ENCODE peak calls at places on chromosome 21, in nine cellular contexts. One of them, this sample, is unnamed.
A peak's percentile ranks its signal among the peaks of the same experiment; 100 is the strongest.

GRCh38 chr21:44614161-44614631 is 2.3 kb downstream of the KRTAP10-8 start:
- DNase-seq in fibroblast of lung: no peak
- DNase-seq in choroid plexus epithelial cell: no peak
- DNase-seq in A549: no peak
- DNase-seq in activated gamma-delta T cell treated with anti-CD3 and anti-CD28 coated beads, Interleukin-2, amount 50 U/mL, for 16 hours: no peak
- DNase-seq in IMR-90: no peak
- DNase-seq in stimulated activated CD4-positive, alpha-beta T cell treated with anti-CD3 and anti-CD28 coated beads, Interleukin-12 subunit alpha, Interleukin-12 subunit beta, amount 100 ng/mL, for 4 hours: no peak
- DNase-seq in M059J: no peak
- DNase-seq in T-helper 2 cell: no peak
- DNase-seq in this sample: no peak

GRCh38 chr21:19541612-19542011 is 1138.0 kb upstream of the TMPRSS15 start:
- DNase-seq in fibroblast of lung: no peak
- DNase-seq in choroid plexus epithelial cell: no peak
- DNase-seq in A549: no peak
- DNase-seq in activated gamma-delta T cell treated with anti-CD3 and anti-CD28 coated beads, Interleukin-2, amount 50 U/mL, for 16 hours: no peak
- DNase-seq in IMR-90: no peak
- DNase-seq in stimulated activated CD4-positive, alpha-beta T cell treated with anti-CD3 and anti-CD28 coated beads, Interleukin-12 subunit alpha, Interleukin-12 subunit beta, amount 100 ng/mL, for 4 hours: no peak
- DNase-seq in M059J: no peak
- DNase-seq in T-helper 2 cell: no peak
- DNase-seq in this sample: no peak

GRCh38 chr21:30718239-30718909 is at the start of gene KRTAP21-3:
- DNase-seq in fibroblast of lung: no peak
- DNase-seq in choroid plexus epithelial cell: peak; percentile 37
- DNase-seq in A549: no peak
- DNase-seq in activated gamma-delta T cell treated with anti-CD3 and anti-CD28 coated beads, Interleukin-2, amount 50 U/mL, for 16 hours: no peak
- DNase-seq in IMR-90: no peak
- DNase-seq in stimulated activated CD4-positive, alpha-beta T cell treated with anti-CD3 and anti-CD28 coated beads, Interleukin-12 subunit alpha, Interleukin-12 subunit beta, amount 100 ng/mL, for 4 hours: no peak
- DNase-seq in M059J: peak; percentile 65
- DNase-seq in T-helper 2 cell: no peak
- DNase-seq in this sample: no peak

GRCh38 chr21:24045775-24046215 is 1561.5 kb downstream of the MRPL39 start:
- DNase-seq in fibroblast of lung: peak; percentile 98
- DNase-seq in choroid plexus epithelial cell: peak; percentile 78
- DNase-seq in A549: no peak
- DNase-seq in activated gamma-delta T cell treated with anti-CD3 and anti-CD28 coated beads, Interleukin-2, amount 50 U/mL, for 16 hours: no peak
- DNase-seq in IMR-90: peak; percentile 99
- DNase-seq in stimulated activated CD4-positive, alpha-beta T cell treated with anti-CD3 and anti-CD28 coated beads, Interleukin-12 subunit alpha, Interleukin-12 subunit beta, amount 100 ng/mL, for 4 hours: no peak
- DNase-seq in M059J: peak; percentile 26
- DNase-seq in T-helper 2 cell: no peak
- DNase-seq in this sample: no peak

GRCh38 chr21:41966872-41967621 is 13.2 kb upstream of the C2CD2 start:
- DNase-seq in fibroblast of lung: no peak
- DNase-seq in choroid plexus epithelial cell: no peak
- DNase-seq in A549: no peak
- DNase-seq in activated gamma-delta T cell treated with anti-CD3 and anti-CD28 coated beads, Interleukin-2, amount 50 U/mL, for 16 hours: no peak
- DNase-seq in IMR-90: no peak
- DNase-seq in stimulated activated CD4-positive, alpha-beta T cell treated with anti-CD3 and anti-CD28 coated beads, Interleukin-12 subunit alpha, Interleukin-12 subunit beta, amount 100 ng/mL, for 4 hours: no peak
- DNase-seq in M059J: no peak
- DNase-seq in T-helper 2 cell: no peak
- DNase-seq in this sample: no peak

GRCh38 chr21:42120056-42120903 is 49.2 kb downstream of the UMODL1 start:
- DNase-seq in fibroblast of lung: no peak
- DNase-seq in choroid plexus epithelial cell: no peak
- DNase-seq in A549: no peak
- DNase-seq in activated gamma-delta T cell treated with anti-CD3 and anti-CD28 coated beads, Interleukin-2, amount 50 U/mL, for 16 hours: no peak
- DNase-seq in IMR-90: no peak
- DNase-seq in stimulated activated CD4-positive, alpha-beta T cell treated with anti-CD3 and anti-CD28 coated beads, Interleukin-12 subunit alpha, Interleukin-12 subunit beta, amount 100 ng/mL, for 4 hours: no peak
- DNase-seq in M059J: peak; percentile 35
- DNase-seq in T-helper 2 cell: no peak
- DNase-seq in this sample: no peak

GRCh38 chr21:45535341-45536081 is 6.7 kb downstream of the SLC19A1 start:
- DNase-seq in fibroblast of lung: no peak
- DNase-seq in choroid plexus epithelial cell: no peak
- DNase-seq in A549: no peak
- DNase-seq in activated gamma-delta T cell treated with anti-CD3 and anti-CD28 coated beads, Interleukin-2, amount 50 U/mL, for 16 hours: no peak
- DNase-seq in IMR-90: no peak
- DNase-seq in stimulated activated CD4-positive, alpha-beta T cell treated with anti-CD3 and anti-CD28 coated beads, Interleukin-12 subunit alpha, Interleukin-12 subunit beta, amount 100 ng/mL, for 4 hours: no peak
- DNase-seq in M059J: no peak
- DNase-seq in T-helper 2 cell: no peak
- DNase-seq in this sample: no peak

GRCh38 chr21:27085387-27085786 is 118.5 kb upstream of the ADAMTS5 start:
- DNase-seq in fibroblast of lung: no peak
- DNase-seq in choroid plexus epithelial cell: no peak
- DNase-seq in A549: no peak
- DNase-seq in activated gamma-delta T cell treated with anti-CD3 and anti-CD28 coated beads, Interleukin-2, amount 50 U/mL, for 16 hours: no peak
- DNase-seq in IMR-90: no peak
- DNase-seq in stimulated activated CD4-positive, alpha-beta T cell treated with anti-CD3 and anti-CD28 coated beads, Interleukin-12 subunit alpha, Interleukin-12 subunit beta, amount 100 ng/mL, for 4 hours: no peak
- DNase-seq in M059J: no peak
- DNase-seq in T-helper 2 cell: no peak
- DNase-seq in this sample: no peak

GRCh38 chr21:31180256-31181088 is 142.2 kb upstream of the KRTAP19-8 start:
- DNase-seq in fibroblast of lung: peak; percentile 71
- DNase-seq in choroid plexus epithelial cell: peak; percentile 79
- DNase-seq in A549: peak; percentile 9
- DNase-seq in activated gamma-delta T cell treated with anti-CD3 and anti-CD28 coated beads, Interleukin-2, amount 50 U/mL, for 16 hours: no peak
- DNase-seq in IMR-90: peak; percentile 54
- DNase-seq in stimulated activated CD4-positive, alpha-beta T cell treated with anti-CD3 and anti-CD28 coated beads, Interleukin-12 subunit alpha, Interleukin-12 subunit beta, amount 100 ng/mL, for 4 hours: no peak
- DNase-seq in M059J: peak; percentile 44
- DNase-seq in T-helper 2 cell: no peak
- DNase-seq in this sample: no peak

GRCh38 chr21:44697811-44698734 is 1.1 kb downstream of the KRTAP10-12 start:
- DNase-seq in fibroblast of lung: no peak
- DNase-seq in choroid plexus epithelial cell: peak; percentile 9
- DNase-seq in A549: no peak
- DNase-seq in activated gamma-delta T cell treated with anti-CD3 and anti-CD28 coated beads, Interleukin-2, amount 50 U/mL, for 16 hours: no peak
- DNase-seq in IMR-90: no peak
- DNase-seq in stimulated activated CD4-positive, alpha-beta T cell treated with anti-CD3 and anti-CD28 coated beads, Interleukin-12 subunit alpha, Interleukin-12 subunit beta, amount 100 ng/mL, for 4 hours: no peak
- DNase-seq in M059J: peak; percentile 13
- DNase-seq in T-helper 2 cell: no peak
- DNase-seq in this sample: no peak

GRCh38 chr21:37582613-37583012 is 216.0 kb downstream of the DYRK1A start:
- DNase-seq in fibroblast of lung: peak; percentile 81
- DNase-seq in choroid plexus epithelial cell: peak; percentile 89
- DNase-seq in A549: peak; percentile 33
- DNase-seq in activated gamma-delta T cell treated with anti-CD3 and anti-CD28 coated beads, Interleukin-2, amount 50 U/mL, for 16 hours: no peak
- DNase-seq in IMR-90: peak; percentile 77
- DNase-seq in stimulated activated CD4-positive, alpha-beta T cell treated with anti-CD3 and anti-CD28 coated beads, Interleukin-12 subunit alpha, Interleukin-12 subunit beta, amount 100 ng/mL, for 4 hours: no peak
- DNase-seq in M059J: peak; percentile 71
- DNase-seq in T-helper 2 cell: no peak
- DNase-seq in this sample: no peak

GRCh38 chr21:33644383-33645074 is 2.2 kb downstream of the ITSN1 start:
- DNase-seq in fibroblast of lung: peak; percentile 78
- DNase-seq in choroid plexus epithelial cell: peak; percentile 85
- DNase-seq in A549: no peak
- DNase-seq in activated gamma-delta T cell treated with anti-CD3 and anti-CD28 coated beads, Interleukin-2, amount 50 U/mL, for 16 hours: no peak
- DNase-seq in IMR-90: peak; percentile 66
- DNase-seq in stimulated activated CD4-positive, alpha-beta T cell treated with anti-CD3 and anti-CD28 coated beads, Interleukin-12 subunit alpha, Interleukin-12 subunit beta, amount 100 ng/mL, for 4 hours: no peak
- DNase-seq in M059J: no peak
- DNase-seq in T-helper 2 cell: no peak
- DNase-seq in this sample: no peak

This sample was measured in activated B cell treated with CpG ODN at 0.5 μM for 24 hours.